ENCODE peak calls at places on chromosome 19, in five cellular contexts. One of them, this sample, is unnamed.

GRCh38 chr19:4115050-4115817 is 8.7 kb downstream of the MAP2K2 start:
- DNase-seq in AG08396: no peak
- DNase-seq in GDM1: no peak
- DNase-seq in B cell: peak; percentile 73
- DNase-seq in NCI-H2107: no peak
- DNase-seq in this sample: no peak

GRCh38 chr19:12841094-12841493 is 2.8 kb downstream of the MAST1 start:
- DNase-seq in NCI-H2107: no peak
- DNase-seq in AG08396: no peak
- DNase-seq in GDM1: no peak
- DNase-seq in B cell: peak; percentile 42
- DNase-seq in this sample: no peak

GRCh38 chr19:13476071-13476470 is 30.2 kb downstream of the CACNA1A start:
- DNase-seq in GDM1: no peak
- DNase-seq in NCI-H2107: no peak
- DNase-seq in B cell: no peak
- DNase-seq in AG08396: no peak
- DNase-seq in this sample: no peak

GRCh38 chr19:35790981-35791813 is 15.8 kb downstream of the ARHGAP33 start:
- DNase-seq in AG08396: no peak
- DNase-seq in B cell: peak; percentile 46
- DNase-seq in NCI-H2107: peak; percentile 26
- DNase-seq in GDM1: no peak
- DNase-seq in this sample: no peak

GRCh38 chr19:29010276-29010675 is 202.7 kb downstream of the UQCRFS1 start:
- DNase-seq in B cell: no peak
- DNase-seq in AG08396: no peak
- DNase-seq in GDM1: no peak
- DNase-seq in NCI-H2107: no peak
- DNase-seq in this sample: no peak

GRCh38 chr19:27833031-27833430 is 1379.9 kb downstream of the UQCRFS1 start:
- DNase-seq in B cell: no peak
- DNase-seq in NCI-H2107: no peak
- DNase-seq in AG08396: no peak
- DNase-seq in GDM1: no peak
- DNase-seq in this sample: no peak

GRCh38 chr19:5237190-5237780 is 103.3 kb downstream of the PTPRS start:
- DNase-seq in NCI-H2107: no peak
- DNase-seq in AG08396: no peak
- DNase-seq in B cell: no peak
- DNase-seq in GDM1: no peak
- DNase-seq in this sample: no peak

GRCh38 chr19:5407356-5407755 is 47.9 kb upstream of the ZNRF4 start:
- DNase-seq in AG08396: no peak
- DNase-seq in GDM1: no peak
- DNase-seq in B cell: no peak
- DNase-seq in NCI-H2107: no peak
- DNase-seq in this sample: no peak

GRCh38 chr19:32692727-32693061 is 1.1 kb downstream of the NUDT19 start:
- DNase-seq in NCI-H2107: no peak
- DNase-seq in B cell: no peak
- DNase-seq in AG08396: no peak
- DNase-seq in GDM1: no peak
- DNase-seq in this sample: no peak

GRCh38 chr19:5030136-5030820 is 61.4 kb downstream of the KDM4B start:
- DNase-seq in B cell: no peak
- DNase-seq in GDM1: no peak
- DNase-seq in AG08396: no peak
- DNase-seq in NCI-H2107: no peak
- DNase-seq in this sample: no peak

GRCh38 chr19:55082023-55082851 is 6.6 kb downstream of the EPS8L1 start:
- DNase-seq in AG08396: peak; percentile 63
- DNase-seq in NCI-H2107: no peak
- DNase-seq in B cell: peak; percentile 56
- DNase-seq in GDM1: peak; percentile 94
- DNase-seq in this sample: no peak

GRCh38 chr19:45769821-45770191 is 754 bp upstream of the SIX5 start:
- DNase-seq in NCI-H2107: no peak
- DNase-seq in GDM1: no peak
- DNase-seq in B cell: peak; percentile 77
- DNase-seq in AG08396: no peak
- DNase-seq in this sample: no peak

GRCh38 chr19:8445488-8446001 is 770 bp downstream of the HNRNPM start:
- DNase-seq in GDM1: no peak
- DNase-seq in B cell: peak; percentile 61
- DNase-seq in NCI-H2107: no peak
- DNase-seq in AG08396: peak; percentile 45
- DNase-seq in this sample: peak; percentile 40

GRCh38 chr19:11446652-11447301 is 11.3 kb downstream of the PRKCSH start:
- DNase-seq in NCI-H2107: no peak
- DNase-seq in GDM1: no peak
- DNase-seq in B cell: peak; percentile 91
- DNase-seq in AG08396: peak; percentile 91
- DNase-seq in this sample: no peak

GRCh38 chr19:13098291-13099072 is 4.2 kb downstream of the LYL1 start:
- DNase-seq in NCI-H2107: no peak
- DNase-seq in B cell: peak; percentile 81
- DNase-seq in GDM1: peak; percentile 73
- DNase-seq in AG08396: peak; percentile 68
- DNase-seq in this sample: no peak

GRCh38 chr19:54201980-54202379 is 1.3 kb downstream of the RPS9 start:
- DNase-seq in GDM1: no peak
- DNase-seq in NCI-H2107: no peak
- DNase-seq in B cell: no peak
- DNase-seq in AG08396: no peak
- DNase-seq in this sample: no peak

GRCh38 chr19:45059258-45059965 is 16.9 kb downstream of the ZNF296 start:
- DNase-seq in B cell: peak; percentile 86
- DNase-seq in AG08396: peak; percentile 85
- DNase-seq in NCI-H2107: peak; percentile 64
- DNase-seq in GDM1: peak; percentile 50
- DNase-seq in this sample: peak; percentile 89

GRCh38 chr19:2213799-2214198 is 22.3 kb downstream of the PLEKHJ1 start:
- DNase-seq in AG08396: no peak
- DNase-seq in NCI-H2107: no peak
- DNase-seq in GDM1: no peak
- DNase-seq in B cell: no peak
- DNase-seq in this sample: no peak

GRCh38 chr19:39814595-39814994 is 19.4 kb downstream of the DYRK1B start:
- DNase-seq in NCI-H2107: no peak
- DNase-seq in B cell: no peak
- DNase-seq in GDM1: no peak
- DNase-seq in AG08396: no peak
- DNase-seq in this sample: no peak

GRCh38 chr19:3969435-3970312 is 1.2 kb downstream of the DAPK3 start:
- DNase-seq in GDM1: no peak
- DNase-seq in NCI-H2107: no peak
- DNase-seq in AG08396: peak; percentile 61
- DNase-seq in B cell: no peak
- DNase-seq in this sample: no peak

GRCh38 chr19:38792250-38793111 is 3.5 kb downstream of the LGALS7B start:
- DNase-seq in B cell: peak; percentile 73
- DNase-seq in NCI-H2107: no peak
- DNase-seq in GDM1: no peak
- DNase-seq in AG08396: peak; percentile 13
- DNase-seq in this sample: no peak

GRCh38 chr19:4144666-4145261 is 8.7 kb upstream of the CREB3L3 start:
- DNase-seq in GDM1: no peak
- DNase-seq in AG08396: peak; percentile 61
- DNase-seq in NCI-H2107: no peak
- DNase-seq in B cell: no peak
- DNase-seq in this sample: no peak

GRCh38 chr19:15304140-15304705 is 28.1 kb downstream of the BRD4 start:
- DNase-seq in AG08396: no peak
- DNase-seq in GDM1: no peak
- DNase-seq in B cell: no peak
- DNase-seq in NCI-H2107: no peak
- DNase-seq in this sample: no peak

GRCh38 chr19:35828694-35829301 is 16.2 kb upstream of the PRODH2 start:
- DNase-seq in GDM1: no peak
- DNase-seq in NCI-H2107: no peak
- DNase-seq in AG08396: peak; percentile 78
- DNase-seq in B cell: no peak
- DNase-seq in this sample: peak; percentile 41

GRCh38 chr19:1264801-1265610 is 4.1 kb upstream of the CIRBP start:
- DNase-seq in AG08396: peak; percentile 90
- DNase-seq in B cell: peak; percentile 78
- DNase-seq in GDM1: no peak
- DNase-seq in NCI-H2107: no peak
- DNase-seq in this sample: no peak

GRCh38 chr19:7874080-7874856 is at the start of gene PRR36:
- DNase-seq in B cell: peak; percentile 44
- DNase-seq in AG08396: peak; percentile 56
- DNase-seq in GDM1: peak; percentile 20
- DNase-seq in NCI-H2107: peak; percentile 80
- DNase-seq in this sample: no peak

GRCh38 chr19:35087393-35087792 is 28.2 kb upstream of the FXYD3 start:
- DNase-seq in GDM1: no peak
- DNase-seq in B cell: no peak
- DNase-seq in AG08396: no peak
- DNase-seq in NCI-H2107: no peak
- DNase-seq in this sample: no peak

GRCh38 chr19:50500060-50500752 is 10.8 kb downstream of the JOSD2 start:
- DNase-seq in NCI-H2107: no peak
- DNase-seq in B cell: peak; percentile 64
- DNase-seq in AG08396: no peak
- DNase-seq in GDM1: no peak
- DNase-seq in this sample: no peak

GRCh38 chr19:14519860-14520407 is 1.7 kb upstream of the DNAJB1 start:
- DNase-seq in AG08396: peak; percentile 63
- DNase-seq in GDM1: no peak
- DNase-seq in NCI-H2107: no peak
- DNase-seq in B cell: no peak
- DNase-seq in this sample: no peak

This sample was measured in omental fat pad.